ENCODE peak calls at places on chromosomes 6 and 20, in four cellular contexts. L is IMR-90, Q is K562, C is GM12878. D is an unnamed sample.

GRCh38 chr20:61556116-61556515 is 304.1 kb downstream of the CDH4 start:
- DNase-seq in L (peak), Q (no peak), C (no peak), D (no peak)

GRCh38 chr6:159134701-159135364 is 34.4 kb upstream of the FNDC1 start:
- DNase-seq in L (peak), Q (peak), C (peak), D (peak)

GRCh38 chr20:63435552-63435951 is 36.9 kb downstream of the KCNQ2 start:
- DNase-seq in L (peak), Q (no peak), C (no peak), D (no peak)

GRCh38 chr6:76451926-76452709 is 379.7 kb upstream of the IMPG1 start:
- DNase-seq in L (no peak), Q (no peak), C (no peak), D (no peak)

GRCh38 chr6:134281388-134281787 is 36.5 kb downstream of the SGK1 start:
- DNase-seq in L (no peak), Q (no peak), C (no peak), D (no peak)

GRCh38 chr20:43564993-43565757 is 6.3 kb downstream of the SGK2 start:
- DNase-seq in L (no peak), Q (no peak), C (no peak), D (no peak)

GRCh38 chr6:137870744-137871247 is 3.7 kb downstream of the TNFAIP3 start:
- DNase-seq in L (peak), Q (no peak), C (no peak), D (no peak)

GRCh38 chr20:63071541-63072181 is 64.9 kb upstream of the BHLHE23 start:
- DNase-seq in L (peak), Q (peak), C (no peak), D (peak)

GRCh38 chr6:144307880-144308279 is 22.7 kb downstream of the UTRN start:
- DNase-seq in L (no peak), Q (no peak), C (no peak), D (no peak)

DNA sequence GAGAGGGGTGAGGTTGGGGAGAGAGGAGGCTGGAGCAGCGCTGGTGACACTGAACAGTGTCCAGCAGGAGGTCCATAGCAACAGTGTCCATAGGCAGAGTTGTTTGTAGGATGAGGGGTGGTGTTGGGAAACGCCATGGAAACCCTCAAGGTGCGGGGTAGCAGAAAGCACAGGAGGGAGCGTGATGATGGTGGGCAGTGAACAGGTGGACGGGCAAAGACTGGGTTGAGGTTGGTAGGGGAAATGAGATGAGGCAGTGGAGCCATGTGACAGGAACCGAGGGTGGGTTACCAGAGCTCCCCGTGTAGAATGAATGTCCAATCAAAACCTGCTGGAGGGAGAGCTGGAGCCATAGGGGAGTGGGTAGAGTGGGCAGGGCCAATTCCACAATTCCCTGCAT is 37.9 kb downstream of the HLA-DPB1 start:
- DNase-seq in L (no peak), Q (no peak), C (no peak), D (no peak)
- TF ChIP-seq CHD1 in L (no peak), Q (no peak), C (no peak), D (no peak)

DNA sequence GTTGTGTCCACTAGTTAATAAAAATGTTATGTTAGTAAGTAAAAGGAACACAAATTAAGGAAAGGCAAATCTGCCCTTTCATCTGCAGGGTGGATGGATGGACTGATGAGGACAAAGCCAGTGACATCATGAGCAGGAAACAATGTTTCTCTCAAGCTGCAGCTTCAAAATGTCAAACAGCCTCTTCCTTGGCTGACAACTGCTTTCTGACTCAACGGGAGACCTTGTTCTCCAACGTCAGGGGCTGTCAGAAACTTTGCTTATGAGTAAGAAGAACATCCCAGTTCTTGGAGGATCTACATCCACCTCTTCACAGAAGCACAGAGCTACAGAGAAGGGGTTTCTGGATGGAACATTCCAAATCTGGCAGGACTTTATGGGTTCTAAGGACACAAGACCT is 6.0 kb downstream of the CST2 start:
- DNase-seq in L (peak), Q (no peak), C (no peak), D (no peak)
- TF ChIP-seq CHD1 in L (no peak), Q (no peak), C (no peak), D (no peak)

GRCh38 chr6:82951389-82951788 is 114.3 kb downstream of the UBE3D start:
- DNase-seq in L (no peak), Q (no peak), C (no peak), D (no peak)
- TF ChIP-seq CHD1 in L (no peak), Q (no peak), C (no peak), D (no peak)

DNA sequence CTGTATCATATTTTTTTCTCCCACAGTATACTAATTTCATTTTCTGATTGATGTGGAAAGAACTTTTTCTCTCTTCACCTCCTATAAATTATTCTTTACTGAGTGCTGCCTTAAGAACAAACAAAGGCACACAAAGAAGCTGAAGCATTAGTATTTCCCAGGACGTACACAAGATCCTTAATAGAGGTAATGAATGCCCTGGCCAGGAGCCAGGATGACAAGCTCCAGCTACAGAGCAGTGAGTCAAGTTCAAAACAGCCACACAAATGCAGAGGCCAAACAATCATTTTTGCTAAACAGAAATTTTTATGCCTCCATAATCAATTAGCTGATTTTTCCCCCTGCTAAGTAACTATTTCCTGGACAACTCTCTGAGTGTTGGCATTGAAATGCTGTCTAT is 639.6 kb downstream of the EPHA7 start:
- DNase-seq in L (peak), Q (no peak), C (no peak), D (no peak)
- TF ChIP-seq CHD1 in L (no peak), Q (no peak), C (no peak), D (no peak)

DNA sequence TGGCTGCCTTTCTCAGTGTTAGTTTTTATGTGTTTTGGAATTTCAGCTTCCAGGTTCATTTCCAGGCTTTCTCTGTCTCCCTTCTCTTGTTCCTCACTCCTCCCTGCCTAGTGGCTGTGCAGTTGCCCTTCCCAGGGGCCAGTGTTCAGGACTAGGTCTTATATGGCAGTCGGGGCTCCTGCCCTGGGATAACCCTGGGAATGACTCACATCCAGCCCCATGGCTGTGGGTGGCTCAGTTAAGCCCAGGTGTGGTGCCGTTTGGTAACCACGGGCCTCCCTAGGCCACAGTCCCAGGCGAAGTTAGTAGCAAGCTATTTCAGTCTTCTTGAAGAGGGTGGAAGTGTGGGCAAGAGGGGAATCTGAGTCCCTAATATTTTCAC is 57.4 kb upstream of the DDR1 start:
- DNase-seq in L (no peak), Q (peak), C (no peak), D (no peak)
- TF ChIP-seq CHD1 in L (no peak), Q (no peak), C (no peak), D (no peak)

GRCh38 chr6:136094812-136095211 is 155.3 kb downstream of the MTFR2 start:
- DNase-seq in L (no peak), Q (no peak), C (no peak), D (no peak)
- TF ChIP-seq CHD1 in L (no peak), Q (no peak), C (no peak), D (no peak)

GRCh38 chr6:149864578-149865535 is 698 bp upstream of the LRP11 start:
- DNase-seq in L (peak), Q (peak), C (no peak), D (no peak)
- TF ChIP-seq CHD1 in L (no peak), Q (no peak), C (no peak), D (no peak)

DNA sequence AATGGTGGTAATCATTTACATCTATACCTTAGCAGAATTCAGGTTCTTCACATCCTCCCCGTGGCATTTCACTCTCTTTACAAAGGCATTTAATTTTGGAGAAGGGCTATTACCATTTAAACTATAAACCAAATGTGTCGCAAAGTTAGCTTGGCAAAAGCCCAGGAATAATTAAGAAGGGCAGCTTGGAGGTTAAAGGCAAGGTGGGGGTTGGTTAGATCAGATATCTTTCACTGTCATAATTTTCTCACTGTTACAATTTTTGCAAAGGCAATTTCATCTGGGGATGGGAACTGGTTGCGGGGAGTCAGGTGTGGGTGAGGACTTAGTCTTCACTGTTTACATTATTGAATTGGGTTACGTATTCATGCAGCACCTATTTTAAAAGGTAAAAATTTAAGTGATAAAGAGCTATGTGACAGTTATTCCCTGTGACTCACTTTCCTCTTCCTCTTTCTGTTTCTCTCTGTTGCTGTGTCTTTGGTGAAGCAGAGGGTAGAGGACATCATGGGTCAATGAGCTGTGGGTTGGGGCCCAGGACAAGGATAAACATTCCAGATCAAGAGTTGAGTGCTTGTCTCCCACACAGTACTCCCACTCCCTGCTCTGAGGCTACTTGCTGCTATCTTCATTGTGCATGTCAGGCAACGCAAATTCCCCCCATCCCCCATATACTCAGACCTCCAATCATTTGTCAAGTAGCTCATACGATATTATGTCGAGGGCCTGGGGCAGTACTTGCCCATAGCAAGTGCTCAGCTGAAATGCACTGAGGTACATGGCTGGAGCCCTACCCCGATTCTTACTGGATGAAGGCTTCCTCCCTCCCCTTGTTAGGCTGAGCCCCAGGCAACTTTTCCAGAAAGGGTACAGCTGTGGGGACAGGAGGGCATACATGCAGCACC is 223.1 kb upstream of the MYLIP start:
- DNase-seq in L (no peak), Q (peak), C (no peak), D (no peak)
- TF ChIP-seq CHD1 in L (no peak), Q (no peak), C (no peak), D (no peak)

DNA sequence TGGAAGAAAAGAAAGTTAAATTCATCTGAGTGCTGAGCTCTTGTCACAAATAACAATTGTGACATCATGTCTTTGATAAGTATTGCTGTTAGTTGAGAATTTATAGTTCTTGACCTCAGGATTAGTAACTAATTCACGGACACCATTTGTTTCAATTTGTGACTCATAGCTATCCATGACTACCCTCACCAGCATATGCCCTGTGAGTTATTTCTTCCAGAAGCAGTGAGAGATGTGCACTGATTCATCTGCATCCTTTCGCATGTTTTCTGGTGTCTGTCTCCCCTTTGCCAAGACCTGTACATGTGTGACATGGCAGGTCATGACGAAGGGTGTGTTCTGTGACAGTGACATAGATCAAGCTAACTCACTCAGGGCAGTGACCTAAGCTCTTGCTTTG is 86.9 kb downstream of the SOBP start:
- DNase-seq in L (peak), Q (no peak), C (no peak), D (no peak)
- TF ChIP-seq CHD1 in L (no peak), Q (no peak), C (no peak), D (no peak)